ENCODE peak calls at places on chromosome 15, in seven cellular contexts. One of them, this sample, is unnamed.

GRCh38 chr15:101107625-101108457 is 144.0 kb downstream of the CHSY1 start:
- DNase-seq in uterus: no peak
- DNase-seq in PC-3: no peak
- DNase-seq in GM04504: no peak
- DNase-seq in non-pigmented ciliary epithelial cell: no peak
- DNase-seq in neural crest cell: no peak
- DNase-seq in adipocyte: no peak
- DNase-seq in this sample: no peak

GRCh38 chr15:62889734-62890505 is 152.6 kb upstream of the TPM1 start:
- DNase-seq in PC-3: peak; percentile 42
- DNase-seq in adipocyte: peak; percentile 49
- DNase-seq in GM04504: no peak
- DNase-seq in neural crest cell: no peak
- DNase-seq in non-pigmented ciliary epithelial cell: no peak
- DNase-seq in uterus: peak; percentile 53
- DNase-seq in this sample: peak; percentile 41

GRCh38 chr15:60589253-60589652 is 110.3 kb upstream of the ICE2 start:
- DNase-seq in adipocyte: no peak
- DNase-seq in non-pigmented ciliary epithelial cell: no peak
- DNase-seq in neural crest cell: no peak
- DNase-seq in GM04504: no peak
- DNase-seq in PC-3: no peak
- DNase-seq in uterus: no peak
- DNase-seq in this sample: no peak

GRCh38 chr15:29283371-29283770 is 13.7 kb upstream of the NSMCE3 start:
- DNase-seq in PC-3: no peak
- DNase-seq in adipocyte: no peak
- DNase-seq in uterus: no peak
- DNase-seq in neural crest cell: no peak
- DNase-seq in GM04504: no peak
- DNase-seq in non-pigmented ciliary epithelial cell: no peak
- DNase-seq in this sample: no peak

GRCh38 chr15:101317473-101317872 is 22.4 kb upstream of the SNRPA1 start:
- DNase-seq in neural crest cell: no peak
- DNase-seq in PC-3: no peak
- DNase-seq in uterus: no peak
- DNase-seq in adipocyte: no peak
- DNase-seq in GM04504: no peak
- DNase-seq in non-pigmented ciliary epithelial cell: no peak
- DNase-seq in this sample: no peak

GRCh38 chr15:58980351-58980939 is 7.0 kb upstream of the RNF111 start:
- DNase-seq in GM04504: no peak
- DNase-seq in PC-3: peak; percentile 51
- DNase-seq in neural crest cell: no peak
- DNase-seq in non-pigmented ciliary epithelial cell: no peak
- DNase-seq in uterus: no peak
- DNase-seq in adipocyte: peak; percentile 79
- DNase-seq in this sample: peak; percentile 48

GRCh38 chr15:55683366-55683765 is 59.6 kb downstream of the PRTG start:
- DNase-seq in non-pigmented ciliary epithelial cell: no peak
- DNase-seq in neural crest cell: no peak
- DNase-seq in adipocyte: peak; percentile 79
- DNase-seq in uterus: no peak
- DNase-seq in PC-3: no peak
- DNase-seq in GM04504: no peak
- DNase-seq in this sample: peak; percentile 5

GRCh38 chr15:67762610-67763368 is 62.5 kb upstream of the SKOR1 start:
- DNase-seq in uterus: no peak
- DNase-seq in non-pigmented ciliary epithelial cell: no peak
- DNase-seq in PC-3: no peak
- DNase-seq in neural crest cell: no peak
- DNase-seq in GM04504: peak; percentile 38
- DNase-seq in adipocyte: peak; percentile 26
- DNase-seq in this sample: peak; percentile 28